ENCODE peak calls at places on chromosomes 1 and 21, in four cellular contexts. I is stimulated activated CD4-positive, alpha-beta T cell treated with anti-CD3 and anti-CD28 coated beads, TNF-alpha, amount 100 ng/mL, for 24 hours; V is effector CD4-positive, alpha-beta T cell; X is NCI-H1092 treated with DMSO at 0.1 percent for 48 hours. O is an unnamed sample.

GRCh38 chr1:111407297-111407696 is 20.2 kb downstream of the OVGP1 start:
- DNase-seq in X (no peak), V (no peak), I (no peak), O (no peak)

GRCh38 chr1:194975913-194976312 is 1632.3 kb downstream of the KCNT2 start:
- DNase-seq in I (no peak), X (no peak), V (no peak), O (peak)

GRCh38 chr1:94731891-94732290 is 88.3 kb upstream of the SLC44A3 start:
- DNase-seq in V (no peak), I (no peak), X (no peak), O (no peak)

GRCh38 chr1:7572654-7573152 is 198.4 kb upstream of the VAMP3 start:
- DNase-seq in I (no peak), X (no peak), V (no peak), O (no peak)

GRCh38 chr1:94741956-94742355 is 78.2 kb upstream of the SLC44A3 start:
- DNase-seq in X (no peak), I (no peak), V (no peak), O (no peak)

GRCh38 chr21:42309753-42310213 is 5.4 kb downstream of the TFF3 start:
- DNase-seq in X (peak), V (peak), I (peak), O (peak)

GRCh38 chr1:54742262-54742661 is 22.1 kb downstream of the PARS2 start:
- DNase-seq in I (no peak), V (no peak), X (no peak), O (no peak)

GRCh38 chr1:62716397-62716796 is 28.2 kb upstream of the DOCK7 start:
- DNase-seq in V (no peak), I (no peak), X (no peak), O (no peak)

GRCh38 chr21:27425172-27425571 is 458.3 kb upstream of the ADAMTS5 start:
- DNase-seq in X (peak), V (no peak), I (no peak), O (no peak)

GRCh38 chr1:100928128-100928527 is 32.2 kb downstream of the SLC30A7 start:
- DNase-seq in I (no peak), X (no peak), V (no peak), O (no peak)

GRCh38 chr1:67342002-67342890 is 34.6 kb downstream of the IL12RB2 start:
- DNase-seq in I (peak), V (no peak), X (no peak), O (no peak)

GRCh38 chr1:47651311-47652089 is 213.7 kb downstream of the FOXD2 start:
- DNase-seq in I (no peak), V (no peak), X (no peak), O (peak)

GRCh38 chr21:25568230-25568629 is 39.1 kb downstream of the MRPL39 start:
- DNase-seq in I (no peak), X (no peak), V (no peak), O (peak)

GRCh38 chr1:169106921-169107672 is 607 bp downstream of the ATP1B1 start:
- DNase-seq in I (no peak), X (peak), V (no peak), O (peak)

GRCh38 chr1:111205724-111206070 is 5.3 kb upstream of the DENND2D start:
- DNase-seq in X (no peak), I (no peak), V (no peak), O (no peak)

GRCh38 chr1:169511339-169512028 is 25.7 kb upstream of the SLC19A2 start:
- DNase-seq in V (no peak), X (no peak), I (no peak), O (peak)

GRCh38 chr1:31872658-31873636 is 57.1 kb upstream of the SPOCD1 start:
- DNase-seq in X (no peak), I (no peak), V (no peak), O (no peak)

GRCh38 chr1:94514095-94514727 is 27.3 kb downstream of the F3 start:
- DNase-seq in X (no peak), I (no peak), V (no peak), O (peak)

GRCh38 chr1:117646007-117646913 is 40.4 kb downstream of the TENT5C start:
- DNase-seq in V (no peak), X (no peak), I (no peak), O (no peak)

GRCh38 chr1:160205242-160205973 is at the start of gene PEA15:
- DNase-seq in V (peak), I (peak), X (peak), O (peak)

GRCh38 chr1:235087906-235088305 is 40.7 kb downstream of the TOMM20 start:
- DNase-seq in X (no peak), I (no peak), V (no peak), O (no peak)

GRCh38 chr1:205907794-205908193 is 35.5 kb downstream of the SLC26A9 start:
- DNase-seq in V (no peak), I (no peak), X (peak), O (peak)

GRCh38 chr1:167728818-167729410 is 7.1 kb downstream of the MPZL1 start:
- DNase-seq in V (no peak), I (no peak), X (no peak), O (no peak)

GRCh38 chr1:175188936-175189335 is 3.6 kb downstream of the KIAA0040 start:
- DNase-seq in X (no peak), I (peak), V (peak), O (peak)

GRCh38 chr1:151867785-151868403 is 14.4 kb upstream of the THEM5 start:
- DNase-seq in V (no peak), X (no peak), I (no peak), O (peak)

O was measured in kidney tubule cell.